ENCODE peak calls at places on chromosomes 12 and 14, in five cellular contexts. E is lung, W is hypothalamus, J is HEK293T, D is fibroblast of pulmonary artery. Z is an unnamed sample.

GRCh38 chr12:101713059-101713682 is 15.7 kb downstream of the CHPT1 start:
- DNase-seq in J (no peak), D (no peak), E (no peak), W (peak), Z (no peak)

GRCh38 chr14:25116607-25117006 is 66.7 kb upstream of the STXBP6 start:
- DNase-seq in D (no peak), E (no peak), W (no peak), J (no peak), Z (no peak)

GRCh38 chr12:130709151-130710000 is 6.7 kb downstream of the RIMBP2 start:
- DNase-seq in J (no peak), E (no peak), D (no peak), W (no peak), Z (no peak)

GRCh38 chr12:108282676-108283075 is 56.4 kb downstream of the CMKLR1 start:
- DNase-seq in D (no peak), J (no peak), E (no peak), W (no peak), Z (no peak)

GRCh38 chr12:23760495-23760894 is 189.0 kb downstream of the SOX5 start:
- DNase-seq in D (peak), J (no peak), W (no peak), E (no peak), Z (no peak)

GRCh38 chr12:69901141-69901900 is 76.3 kb downstream of the MYRFL start:
- DNase-seq in D (peak), W (no peak), E (no peak), J (no peak), Z (no peak)

GRCh38 chr12:59403259-59403932 is 192.4 kb upstream of the SLC16A7 start:
- DNase-seq in W (peak), J (peak), E (peak), D (peak), Z (peak)

GRCh38 chr12:87720967-87721366 is 308.2 kb downstream of the C12orf50 start:
- DNase-seq in J (no peak), W (no peak), E (no peak), D (peak), Z (no peak)

GRCh38 chr12:5388581-5389535 is 43.0 kb upstream of the NTF3 start:
- DNase-seq in W (no peak), D (no peak), J (no peak), E (no peak), Z (no peak)

GRCh38 chr14:103028161-103028767 is 29.1 kb downstream of the CDC42BPB start:
- DNase-seq in E (no peak), J (no peak), W (no peak), D (no peak), Z (no peak)

GRCh38 chr12:6369916-6370575 is 5.3 kb downstream of the SCNN1A start:
- DNase-seq in D (no peak), J (no peak), W (no peak), E (no peak), Z (no peak)

GRCh38 chr14:46034305-46034704 is 617.3 kb downstream of the RPL10L start:
- DNase-seq in W (no peak), J (no peak), D (no peak), E (no peak), Z (no peak)

GRCh38 chr12:27366621-27367020 is 34.0 kb downstream of the BMAL2 start:
- DNase-seq in W (no peak), E (no peak), D (no peak), J (no peak), Z (no peak)

GRCh38 chr14:76514599-76514998 is 138.7 kb downstream of the ESRRB start:
- DNase-seq in D (peak), J (peak), W (no peak), E (no peak), Z (peak)

GRCh38 chr12:1132309-1132708 is 141.3 kb downstream of the ERC1 start:
- DNase-seq in D (no peak), J (no peak), E (no peak), W (no peak), Z (no peak)

GRCh38 chr12:20234474-20234873 is 133.9 kb upstream of the PDE3A start:
- DNase-seq in D (no peak), E (no peak), J (no peak), W (no peak), Z (no peak)

GRCh38 chr14:105497671-105498429 is 6.8 kb downstream of the TEDC1 start:
- DNase-seq in E (no peak), W (no peak), J (no peak), D (no peak), Z (no peak)

GRCh38 chr14:76784881-76785280 is 23.6 kb downstream of the VASH1 start:
- DNase-seq in E (peak), W (peak), J (peak), D (peak), Z (peak)

GRCh38 chr12:77625441-77625840 is 205.3 kb upstream of the NAV3 start:
- DNase-seq in D (peak), W (no peak), E (no peak), J (no peak), Z (no peak)

GRCh38 chr14:68877993-68878575 is 85.2 kb upstream of the ZFP36L1 start:
- DNase-seq in J (no peak), W (no peak), D (no peak), E (no peak), Z (no peak)

GRCh38 chr14:100741956-100742355 is 15.3 kb downstream of the DLK1 start:
- DNase-seq in D (no peak), E (no peak), J (no peak), W (no peak), Z (no peak)

GRCh38 chr12:90970471-90970870 is 15.5 kb upstream of the CCER1 start:
- DNase-seq in E (no peak), D (no peak), W (no peak), J (no peak), Z (no peak)

GRCh38 chr12:3129301-3130052 is 52.3 kb downstream of the TSPAN9 start:
- DNase-seq in E (no peak), D (peak), W (no peak), J (no peak), Z (no peak)

GRCh38 chr14:73462078-73462715 is 3.9 kb upstream of the NUMB start:
- DNase-seq in D (peak), E (peak), W (peak), J (no peak), Z (peak)

GRCh38 chr12:83954939-83955601 is 957.5 kb downstream of the SLC6A15 start:
- DNase-seq in E (no peak), D (peak), W (no peak), J (no peak), Z (no peak)

GRCh38 chr12:95857151-95857550 is 1.6 kb upstream of the SNRPF start:
- DNase-seq in E (no peak), W (no peak), J (no peak), D (no peak), Z (no peak)

GRCh38 chr14:44989497-44990440 is 27.8 kb downstream of the TOGARAM1 start:
- DNase-seq in J (no peak), D (no peak), E (no peak), W (no peak), Z (no peak)

GRCh38 chr12:91920276-91920675 is 225.4 kb downstream of the BTG1 start:
- DNase-seq in D (peak), J (no peak), E (no peak), W (no peak), Z (peak)

Z was measured in erythroblast.